ENCODE peak calls at places on chromosome 10, in ten cellular contexts. C is D721Med; M is midbrain; Z is activated CD8-positive, alpha-beta T cell treated with anti-CD3 and anti-CD28 coated beads, Interleukin-2, amount 10 ng/mL, durations not matched to agents 7 days and 5 days; J is ELR; U is mucosa of gallbladder; D is NCI-H748 treated with DMSO at 0.1 percent for 48 hours; Y is NCI-H2029 treated with DMSO at 0.1 percent for 48 hours; T is stimulated activated CD4-positive, alpha-beta T cell treated with anti-CD3 and anti-CD28 coated beads, Interleukin-15, amount 100 ng/mL, for 1 hour; V is hippocampal formation. F is an unnamed sample.

GRCh38 chr10:133276435-133277201 is at the start of gene ADAM8:
- DNase-seq in C (no peak), J (peak; percentile 58), Z (peak; percentile 66), M (no peak), D (no peak), V (no peak), T (peak; percentile 62), U (no peak), Y (no peak), F (no peak)

GRCh38 chr10:101050206-101051069 is 11.4 kb upstream of the KAZALD1 start:
- DNase-seq in M (peak; percentile 4), Y (no peak), U (peak; percentile 59), D (peak; percentile 45), V (no peak), J (peak; percentile 67), Z (peak; percentile 85), C (peak; percentile 79), T (peak; percentile 75), F (peak; percentile 38)

GRCh38 chr10:68826764-68827591 is at the start of gene STOX1:
- DNase-seq in Z (peak; percentile 62), C (peak; percentile 45), V (no peak), M (peak; percentile 36), Y (peak; percentile 1), T (peak; percentile 58), D (peak; percentile 44), J (peak; percentile 78), U (peak; percentile 37), F (peak; percentile 29)

GRCh38 chr10:75406158-75407065 is 4.8 kb upstream of the ZNF503 start:
- DNase-seq in D (no peak), V (no peak), J (no peak), U (no peak), Z (no peak), M (no peak), Y (no peak), C (no peak), T (no peak), F (no peak)

GRCh38 chr10:68440898-68441297 is 30.9 kb downstream of the DNA2 start:
- DNase-seq in T (no peak), U (no peak), M (no peak), D (no peak), Y (no peak), C (no peak), J (no peak), V (no peak), Z (no peak), F (no peak)

GRCh38 chr10:109891105-109891504 is 32.2 kb downstream of the XPNPEP1 start:
- DNase-seq in Z (no peak), M (no peak), J (peak; percentile 33), U (no peak), C (no peak), T (no peak), V (no peak), D (no peak), Y (no peak), F (peak; percentile 64)

GRCh38 chr10:37234692-37235091 is 109.3 kb downstream of the ANKRD30A start:
- DNase-seq in C (no peak), J (no peak), Y (no peak), M (no peak), D (no peak), V (no peak), Z (no peak), U (no peak), T (no peak), F (no peak)

GRCh38 chr10:104589871-104590270 is 51.2 kb upstream of the SORCS3 start:
- DNase-seq in T (no peak), V (no peak), Y (no peak), Z (no peak), D (no peak), M (no peak), C (no peak), U (no peak), J (peak; percentile 94), F (peak; percentile 88)

GRCh38 chr10:49177391-49178355 is 10.5 kb downstream of the TMEM273 start:
- DNase-seq in V (peak; percentile 6), Y (no peak), Z (peak; percentile 61), U (peak; percentile 33), C (no peak), J (peak; percentile 97), T (no peak), M (peak; percentile 56), D (no peak), F (peak; percentile 22)

GRCh38 chr10:24249829-24250415 is 41.0 kb downstream of the KIAA1217 start:
- DNase-seq in C (no peak), Y (no peak), M (no peak), V (no peak), D (no peak), J (no peak), Z (no peak), T (no peak), U (no peak), F (peak; percentile 95)

GRCh38 chr10:78868048-78868447 is 200.7 kb upstream of the ZMIZ1 start:
- DNase-seq in J (no peak), V (no peak), Y (no peak), C (no peak), M (no peak), T (no peak), U (peak; percentile 8), Z (no peak), D (no peak), F (no peak)

GRCh38 chr10:54800677-54801480 is at the start of gene PCDH15:
- DNase-seq in C (no peak), Z (no peak), M (peak; percentile 63), V (peak; percentile 58), T (no peak), D (peak; percentile 80), U (no peak), Y (no peak), J (peak; percentile 0), F (no peak)

GRCh38 chr10:123538401-123539320 is 127.5 kb upstream of the GPR26 start:
- DNase-seq in M (no peak), V (no peak), C (no peak), Y (no peak), D (no peak), T (no peak), J (no peak), Z (no peak), U (no peak), F (no peak)

GRCh38 chr10:71531485-71532446 is 135.0 kb downstream of the CDH23 start:
- DNase-seq in Z (peak; percentile 36), M (no peak), V (no peak), U (no peak), D (no peak), C (peak; percentile 66), J (peak; percentile 28), T (no peak), Y (no peak), F (no peak)

GRCh38 chr10:6493521-6494451 is 86.3 kb downstream of the PRKCQ start:
- DNase-seq in C (no peak), M (no peak), U (no peak), Y (no peak), T (no peak), J (peak; percentile 42), D (no peak), Z (peak; percentile 24), V (no peak), F (no peak)

GRCh38 chr10:5546891-5547683 is 22.3 kb downstream of the CALML3 start:
- DNase-seq in M (no peak), Z (no peak), T (no peak), D (no peak), Y (peak; percentile 44), U (peak; percentile 83), C (no peak), J (peak; percentile 84), V (no peak), F (peak; percentile 51)

GRCh38 chr10:79381804-79382221 is 34.5 kb downstream of the PPIF start:
- DNase-seq in D (no peak), M (peak; percentile 22), T (no peak), V (no peak), Z (no peak), J (peak; percentile 89), C (no peak), U (peak; percentile 59), Y (no peak), F (no peak)

GRCh38 chr10:28841625-28842024 is 164.3 kb downstream of the BAMBI start:
- DNase-seq in M (no peak), V (no peak), T (no peak), U (no peak), C (no peak), J (peak; percentile 51), Y (no peak), Z (no peak), D (no peak), F (peak; percentile 28)

GRCh38 chr10:101139421-101139911 is 8.4 kb downstream of the TLX1 start:
- DNase-seq in V (no peak), D (no peak), U (no peak), T (no peak), Y (no peak), J (peak; percentile 49), M (no peak), Z (no peak), C (no peak), F (no peak)

GRCh38 chr10:49285232-49285631 is 13.7 kb upstream of the C10orf71 start:
- DNase-seq in T (no peak), D (no peak), Z (no peak), U (no peak), J (peak; percentile 20), Y (no peak), C (no peak), M (no peak), V (no peak), F (no peak)

GRCh38 chr10:77131214-77131613 is 506.4 kb downstream of the KCNMA1 start:
- DNase-seq in D (no peak), T (no peak), U (no peak), J (peak; percentile 76), M (no peak), Z (no peak), Y (no peak), V (no peak), C (no peak), F (no peak)

GRCh38 chr10:58518775-58519174 is 6.1 kb downstream of the BICC1 start:
- DNase-seq in J (peak; percentile 32), Y (no peak), D (no peak), T (no peak), U (no peak), C (no peak), V (no peak), M (no peak), Z (no peak), F (no peak)

GRCh38 chr10:96626795-96627194 is 40.0 kb upstream of the TM9SF3 start:
- DNase-seq in Z (peak; percentile 29), Y (no peak), J (peak; percentile 21), C (no peak), T (no peak), U (no peak), M (no peak), V (no peak), D (peak; percentile 12), F (no peak)

GRCh38 chr10:121368347-121369025 is 229.8 kb downstream of the FGFR2 start:
- DNase-seq in U (no peak), Z (no peak), M (peak; percentile 19), Y (no peak), V (peak; percentile 39), C (no peak), T (no peak), D (no peak), J (no peak), F (no peak)

GRCh38 chr10:96863922-96864543 is 31.9 kb downstream of the LCOR start:
- DNase-seq in T (no peak), D (peak; percentile 44), U (no peak), V (no peak), M (no peak), J (peak; percentile 68), C (no peak), Z (no peak), Y (peak; percentile 74), F (no peak)

GRCh38 chr10:47339759-47340612 is 8.2 kb upstream of the RBP3 start:
- DNase-seq in M (no peak), Z (no peak), U (no peak), C (no peak), T (no peak), D (no peak), V (no peak), J (no peak), Y (no peak), F (no peak)

GRCh38 chr10:83542774-83543291 is 596.5 kb upstream of the GHITM start:
- DNase-seq in T (no peak), U (no peak), Y (no peak), C (no peak), M (no peak), Z (no peak), V (no peak), D (no peak), J (no peak), F (no peak)

GRCh38 chr10:96299383-96299782 is 4.9 kb upstream of the DNTT start:
- DNase-seq in T (no peak), Z (peak; percentile 30), M (peak; percentile 11), V (peak; percentile 56), J (no peak), Y (no peak), U (no peak), C (no peak), D (no peak), F (no peak)